ENCODE peak calls at places on chromosomes 6 and 20, in ten cellular contexts. B, J, T, H, E, X, W, Z, V and P are unnamed samples. For H3K4me1, the result is how much of the 10 kb centered on the place peaks cover.

GRCh38 chr20:39019805-39020325 is 57.7 kb downstream of the DHX35 start:
- DNase-seq in B (no peak), J (no peak), T (no peak), H (no peak), E (no peak), X (no peak), W (no peak), Z (no peak), V (no peak), P (no peak)

GRCh38 chr6:110656492-110656891 is 158.8 kb downstream of the CDK19 start:
- DNase-seq in B (no peak), J (no peak), T (no peak), H (peak), E (no peak), X (peak), W (no peak), Z (no peak), V (no peak), P (no peak)

GRCh38 chr6:47495954-47496545 is 18.5 kb downstream of the CD2AP start:
- DNase-seq in B (no peak), J (no peak), T (no peak), H (no peak), E (no peak), X (no peak), W (no peak), Z (no peak), V (no peak), P (no peak)

GRCh38 chr6:150494236-150494635 is 105.4 kb upstream of the PLEKHG1 start:
- DNase-seq in B (no peak), J (peak), T (no peak), H (no peak), E (peak), X (no peak), W (peak), Z (no peak), V (no peak), P (no peak)

GRCh38 chr6:113137411-113137810 is 719.7 kb upstream of the MARCKS start:
- DNase-seq in B (no peak), J (peak), T (no peak), H (peak), E (no peak), X (no peak), W (peak), Z (no peak), V (no peak), P (no peak)

GRCh38 chr20:1894951-1895673 is at the start of gene SIRPA:
- DNase-seq in B (peak), J (peak), T (no peak), H (peak), E (no peak), X (peak), W (peak), Z (no peak), V (peak), P (peak)

GRCh38 chr6:68638225-68638900 is 3.3 kb downstream of the ADGRB3 start:
- DNase-seq in B (no peak), J (peak), T (no peak), H (no peak), E (no peak), X (no peak), W (peak), Z (no peak), V (no peak), P (no peak)

GRCh38 chr6:47403801-47404200 is 73.8 kb upstream of the CD2AP start:
- DNase-seq in B (no peak), J (no peak), T (no peak), H (no peak), E (no peak), X (peak), W (no peak), Z (no peak), V (no peak), P (no peak)

GRCh38 chr6:140061422-140062041 is 687.1 kb upstream of the CITED2 start:
- DNase-seq in B (no peak), J (no peak), T (no peak), H (no peak), E (no peak), X (no peak), W (no peak), Z (no peak), V (no peak), P (no peak)

GRCh38 chr6:167827588-167828324 is 1.0 kb downstream of the AFDN start:
- DNase-seq in B (peak), J (peak), T (no peak), H (peak), E (no peak), X (peak), W (peak), Z (peak), V (peak), P (peak)

GRCh38 chr6:87730310-87730709 is 28.3 kb upstream of the AKIRIN2 start:
- DNase-seq in B (no peak), J (peak), T (no peak), H (peak), E (peak), X (peak), W (peak), Z (no peak), V (no peak), P (no peak)

GRCh38 chr6:43764767-43765166 is 5.2 kb upstream of the VEGFA start:
- DNase-seq in B (no peak), J (no peak), T (no peak), H (no peak), E (no peak), X (no peak), W (no peak), Z (no peak), V (peak), P (no peak)

GRCh38 chr6:43761666-43762409 is 8.2 kb upstream of the VEGFA start:
- DNase-seq in B (no peak), J (no peak), T (no peak), H (no peak), E (no peak), X (no peak), W (no peak), Z (no peak), V (peak), P (no peak)

GRCh38 chr6:43763812-43764522 is 6.0 kb upstream of the VEGFA start:
- DNase-seq in B (no peak), J (no peak), T (no peak), H (no peak), E (no peak), X (no peak), W (no peak), Z (no peak), V (no peak), P (no peak)

GRCh38 chr6:43762410-43762768 is 7.6 kb upstream of the VEGFA start:
- DNase-seq in B (no peak), J (no peak), T (no peak), H (no peak), E (no peak), X (no peak), W (no peak), Z (no peak), V (no peak), P (no peak)

GRCh38 chr6:43763133-43763797 is 6.7 kb upstream of the VEGFA start:
- DNase-seq in B (no peak), J (no peak), T (no peak), H (no peak), E (no peak), X (no peak), W (no peak), Z (no peak), V (peak), P (no peak)
- H3K4me1 ChIP-seq in B (under half), J (under half), T (under half), H (under half), E (under half), X (under half), W (under half), Z (under half), V (under half), P (under half)

GRCh38 chr6:34982424-34982852 is 93.4 kb downstream of the ANKS1A start:
- DNase-seq in B (no peak), J (no peak), T (no peak), H (no peak), E (no peak), X (peak), W (no peak), Z (no peak), V (no peak), P (no peak)

GRCh38 chr6:34979994-34980393 is 90.9 kb downstream of the ANKS1A start:
- DNase-seq in B (no peak), J (no peak), T (no peak), H (no peak), E (no peak), X (no peak), W (peak), Z (no peak), V (no peak), P (no peak)

GRCh38 chr6:34981951-34982350 is 92.9 kb downstream of the ANKS1A start:
- DNase-seq in B (no peak), J (no peak), T (no peak), H (no peak), E (no peak), X (no peak), W (no peak), Z (no peak), V (no peak), P (no peak)

GRCh38 chr6:34974249-34974642 is 85.2 kb downstream of the ANKS1A start:
- DNase-seq in B (no peak), J (no peak), T (no peak), H (no peak), E (no peak), X (no peak), W (no peak), Z (no peak), V (no peak), P (no peak)

GRCh38 chr6:34979218-34979617 is 90.2 kb downstream of the ANKS1A start:
- DNase-seq in B (no peak), J (no peak), T (no peak), H (no peak), E (no peak), X (no peak), W (no peak), Z (no peak), V (no peak), P (no peak)
- H3K4me3 ChIP-seq in B (no peak), J (no peak), T (no peak), H (no peak), E (no peak), X (no peak), W (no peak), Z (no peak), V (no peak), P (no peak)

GRCh38 chr20:49563015-49563980 is 4.6 kb downstream of the PTGIS start:
- DNase-seq in B (no peak), J (no peak), T (no peak), H (no peak), E (no peak), X (no peak), W (no peak), Z (no peak), V (no peak), P (no peak)
- H3K27ac ChIP-seq in B (no peak), J (peak), T (peak), H (peak), E (peak), X (peak), W (no peak), Z (no peak), V (peak), P (no peak)

GRCh38 chr6:144327081-144327480 is 41.9 kb downstream of the UTRN start:
- DNase-seq in B (no peak), J (no peak), T (no peak), H (peak), E (no peak), X (no peak), W (no peak), Z (no peak), V (no peak), P (no peak)
- H3K4me1 ChIP-seq in B (under half), J (under half), T (under half), H (under half), E (half or more), X (under half), W (half or more), Z (under half), V (under half), P (under half)

DNA sequence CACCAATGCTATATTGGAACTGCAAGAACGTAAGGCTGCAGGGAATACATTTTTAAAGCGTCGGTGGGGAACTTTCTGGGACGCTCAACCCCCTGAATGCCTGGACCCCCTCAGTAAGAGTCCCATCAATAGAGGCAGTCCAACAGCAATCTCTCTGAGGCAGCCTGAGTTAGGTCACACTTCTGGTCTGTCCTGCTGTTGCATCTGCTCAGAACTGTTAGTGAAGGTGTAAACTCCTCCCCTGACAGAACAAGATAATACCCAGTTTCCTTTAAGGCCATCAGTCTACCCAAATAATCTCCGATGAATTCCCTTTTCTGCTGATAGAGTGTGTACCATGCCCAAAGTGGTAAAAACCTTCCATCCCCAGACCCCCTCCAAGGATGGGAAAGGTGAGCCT is 1.1 kb upstream of the RNGTT start:
- DNase-seq in B (no peak), J (no peak), T (no peak), H (no peak), E (no peak), X (no peak), W (no peak), Z (no peak), V (no peak), P (no peak)
- H3K4me3 ChIP-seq in B (no peak), J (peak), T (no peak), H (peak), E (peak), X (no peak), W (peak), Z (no peak), V (peak), P (no peak)

DNA sequence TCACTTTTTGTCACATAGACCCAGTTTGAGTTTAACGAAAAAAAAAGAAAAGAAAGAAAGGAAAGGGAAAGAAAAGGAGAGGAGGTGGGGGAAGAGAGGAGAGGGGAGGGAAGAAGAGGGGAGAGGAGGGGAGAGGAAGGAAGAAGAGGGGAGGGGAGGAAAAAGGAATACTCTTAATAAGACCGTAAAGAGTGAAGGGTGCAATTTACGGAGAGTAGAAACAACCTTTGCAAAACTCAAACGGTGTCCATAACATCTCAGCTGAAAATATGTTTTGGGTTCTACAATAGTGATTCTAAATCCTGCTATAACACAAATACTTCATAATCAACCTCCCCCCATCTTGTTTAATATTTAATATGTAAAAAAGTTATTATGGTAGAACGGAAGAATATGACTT is 130.2 kb downstream of the TSHZ2 start:
- DNase-seq in B (no peak), J (no peak), T (no peak), H (no peak), E (no peak), X (no peak), W (no peak), Z (no peak), V (no peak), P (no peak)
- H3K27ac ChIP-seq in B (no peak), J (no peak), T (no peak), H (no peak), E (no peak), X (no peak), W (no peak), Z (no peak), V (no peak), P (no peak)

GRCh38 chr20:49769125-49769581 is 43.5 kb upstream of the SLC9A8 start:
- DNase-seq in B (no peak), J (no peak), T (no peak), H (no peak), E (no peak), X (no peak), W (no peak), Z (no peak), V (no peak), P (no peak)
- H3K4me1 ChIP-seq in B (under half), J (under half), T (under half), H (under half), E (half or more), X (under half), W (under half), Z (under half), V (half or more), P (under half)

DNA sequence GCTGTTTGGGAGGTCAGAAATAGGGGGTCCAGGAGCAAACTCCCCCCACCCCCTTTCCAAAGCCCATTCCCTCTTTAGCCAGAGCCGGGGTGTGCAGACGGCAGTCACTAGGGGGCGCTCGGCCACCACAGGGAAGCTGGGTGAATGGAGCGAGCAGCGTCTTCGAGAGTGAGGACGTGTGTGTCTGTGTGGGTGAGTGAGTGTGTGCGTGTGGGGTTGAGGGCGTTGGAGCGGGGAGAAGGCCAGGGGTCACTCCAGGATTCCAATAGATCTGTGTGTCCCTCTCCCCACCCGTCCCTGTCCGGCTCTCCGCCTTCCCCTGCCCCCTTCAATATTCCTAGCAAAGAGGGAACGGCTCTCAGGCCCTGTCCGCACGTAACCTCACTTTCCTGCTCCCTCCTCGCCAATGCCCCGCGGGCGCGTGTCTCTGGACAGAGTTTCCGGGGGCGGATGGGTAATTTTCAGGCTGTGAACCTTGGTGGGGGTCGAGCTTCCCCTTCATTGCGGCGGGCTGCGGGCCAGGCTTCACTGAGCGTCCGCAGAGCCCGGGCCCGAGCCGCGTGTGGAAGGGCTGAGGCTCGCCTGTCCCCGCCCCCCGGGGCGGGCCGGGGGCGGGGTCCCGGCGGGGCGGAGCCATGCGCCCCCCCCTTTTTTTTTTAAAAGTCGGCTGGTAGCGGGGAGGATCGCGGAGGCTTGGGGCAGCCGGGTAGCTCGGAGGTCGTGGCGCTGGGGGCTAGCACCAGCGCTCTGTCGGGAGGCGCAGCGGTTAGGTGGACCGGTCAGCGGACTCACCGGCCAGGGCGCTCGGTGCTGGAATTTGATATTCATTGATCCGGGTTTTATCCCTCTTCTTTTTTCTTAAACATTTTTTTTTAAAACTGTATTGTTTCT is at the start of gene VEGFA:
- DNase-seq in B (peak), J (peak), T (peak), H (peak), E (peak), X (peak), W (peak), Z (peak), V (peak), P (peak)
- H3K4me3 ChIP-seq in B (peak), J (peak), T (peak), H (peak), E (peak), X (peak), W (peak), Z (peak), V (peak), P (peak)

DNA sequence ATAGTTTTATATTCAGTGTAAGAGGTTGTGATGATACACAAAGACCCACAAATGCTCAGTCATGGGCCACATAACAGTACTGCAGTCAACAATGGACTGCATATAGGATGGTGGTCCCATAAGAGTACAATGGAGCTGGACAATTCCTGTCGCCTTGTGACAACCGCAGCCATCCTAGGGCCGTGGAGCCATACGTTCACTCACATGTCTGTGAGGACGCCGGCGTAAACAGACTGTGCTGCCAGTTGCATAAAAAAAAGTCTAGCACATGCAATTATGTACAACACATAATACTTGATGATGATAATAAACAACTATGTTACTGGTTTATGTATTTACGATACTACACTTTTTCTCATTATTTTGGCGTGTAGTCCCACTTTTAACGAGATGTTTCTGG is 30.9 kb downstream of the BFSP1 start:
- DNase-seq in B (no peak), J (no peak), T (no peak), H (no peak), E (no peak), X (no peak), W (no peak), Z (no peak), V (no peak), P (no peak)
- H3K27ac ChIP-seq in B (no peak), J (no peak), T (no peak), H (no peak), E (no peak), X (no peak), W (no peak), Z (no peak), V (no peak), P (no peak)